ENCODE peak calls at places on chromosomes 13 and 19, in four cellular contexts. I is upper lobe of right lung, Y is small intestine, D is psoas muscle. P is an unnamed sample.

GRCh38 chr19:4375620-4376228 is 24.6 kb downstream of the SH3GL1 start:
- DNase-seq in Y (peak; percentile 38), D (no peak), I (no peak), P (no peak)

GRCh38 chr19:40356681-40357595 is 8.4 kb downstream of the PLD3 start:
- DNase-seq in D (no peak), I (no peak), Y (no peak), P (no peak)

GRCh38 chr19:48400018-48400742 is 6.7 kb downstream of the GRIN2D start:
- DNase-seq in I (no peak), D (peak; percentile 76), Y (peak; percentile 53), P (no peak)

GRCh38 chr13:105537113-105537512 is 998.3 kb downstream of the EFNB2 start:
- DNase-seq in I (no peak), D (no peak), Y (no peak), P (no peak)

GRCh38 chr13:73090116-73090811 is 31.5 kb downstream of the KLF5 start:
- DNase-seq in D (no peak), Y (peak; percentile 94), I (no peak), P (no peak)

GRCh38 chr13:101053289-101053688 is 363.0 kb downstream of the NALCN start:
- DNase-seq in Y (no peak), D (no peak), I (no peak), P (no peak)

GRCh38 chr13:73851104-73851503 is 283.1 kb downstream of the KLF12 start:
- DNase-seq in I (no peak), Y (no peak), D (no peak), P (no peak)

GRCh38 chr13:93502987-93503386 is 276.4 kb downstream of the GPC6 start:
- DNase-seq in I (no peak), D (no peak), Y (no peak), P (no peak)

GRCh38 chr13:48501705-48502104 is 31.2 kb downstream of the RCBTB2 start:
- DNase-seq in D (no peak), I (no peak), Y (no peak), P (no peak)

GRCh38 chr13:33125821-33126570 is 109.8 kb downstream of the KL start:
- DNase-seq in D (peak; percentile 80), Y (peak; percentile 70), I (no peak), P (peak; percentile 30)

GRCh38 chr19:27822336-27822735 is 1390.6 kb downstream of the UQCRFS1 start:
- DNase-seq in D (no peak), Y (no peak), I (no peak), P (no peak)

GRCh38 chr19:1125601-1126533 is 22.1 kb downstream of the GPX4 start:
- DNase-seq in I (no peak), Y (no peak), D (no peak), P (no peak)

GRCh38 chr19:19672816-19673215 is 4.2 kb downstream of the ZNF101 start:
- DNase-seq in D (no peak), Y (no peak), I (no peak), P (no peak)

GRCh38 chr19:19668230-19669012 is at the start of gene ZNF101:
- DNase-seq in I (peak; percentile 97), D (peak; percentile 95), Y (peak; percentile 95), P (peak; percentile 64)

GRCh38 chr19:19674315-19674714 is 5.7 kb downstream of the ZNF101 start:
- DNase-seq in Y (no peak), I (no peak), D (no peak), P (no peak)

GRCh38 chr19:19670070-19670551 is 1.5 kb downstream of the ZNF101 start:
- DNase-seq in Y (no peak), D (no peak), I (no peak), P (no peak)
- H3K4me3 ChIP-seq in Y (no peak overlapping the region), D (no peak overlapping the region), I (peak overlapping the region; percentile 96), P (peak overlapping the region; percentile 99)

DNA sequence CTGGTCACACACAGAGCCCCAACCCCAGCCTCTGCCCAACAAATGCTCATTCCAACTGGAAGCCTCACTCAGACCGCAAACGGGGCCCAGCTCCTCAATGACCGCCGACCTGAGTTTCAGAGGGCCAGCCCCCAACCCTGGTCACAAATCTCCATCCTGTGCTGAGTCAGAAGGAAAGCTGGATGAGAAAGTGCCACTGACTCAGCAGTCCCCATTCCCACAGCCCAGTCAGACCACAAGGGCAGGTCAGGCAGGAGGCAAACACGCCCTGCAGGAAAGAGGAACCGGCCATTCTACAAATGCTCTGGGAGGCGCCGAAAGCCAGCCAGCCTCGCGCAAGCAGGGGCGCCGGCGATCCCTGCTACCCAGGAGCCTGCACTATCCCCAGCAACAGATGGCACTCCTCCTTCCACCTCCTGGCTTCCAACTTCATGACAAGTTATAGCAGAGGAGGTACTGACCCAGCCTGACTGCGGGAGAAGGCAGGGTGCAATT is 14.1 kb upstream of the PRKD2 start:
- DNase-seq in D (peak; percentile 72), Y (no peak), I (peak; percentile 71), P (no peak)
- H3K27ac ChIP-seq in D (no peak overlapping the region), Y (no peak overlapping the region), I (no peak overlapping the region), P (no peak overlapping the region)

GRCh38 chr19:49470615-49470978 is 3.4 kb upstream of the FLT3LG start:
- DNase-seq in I (no peak), D (peak; percentile 62), Y (no peak), P (no peak)
- H3K4me3 ChIP-seq in I (no peak overlapping the region), D (no peak overlapping the region), Y (no peak overlapping the region), P (no peak overlapping the region)

DNA sequence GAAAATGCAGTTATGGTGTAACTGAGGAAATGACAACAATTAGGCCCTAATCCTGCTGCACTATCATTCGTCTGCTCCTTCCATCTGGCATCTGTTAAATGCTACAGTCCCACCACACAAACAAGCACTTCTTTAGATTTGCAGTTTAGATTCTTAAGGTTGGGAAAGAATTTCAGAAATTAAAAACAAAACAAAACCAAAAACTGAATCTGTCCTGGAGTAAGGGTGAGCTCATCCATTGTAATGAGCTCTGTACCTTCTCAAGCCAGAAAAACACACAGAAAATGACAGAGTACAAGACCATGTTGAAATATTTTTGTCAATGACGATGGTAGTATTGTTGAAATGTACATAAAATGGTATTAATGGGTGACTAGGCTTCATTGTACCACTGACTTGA is 28.3 kb downstream of the SMAD9 start:
- DNase-seq in D (no peak), Y (no peak), I (no peak), P (no peak)
- H3K27ac ChIP-seq in D (no peak overlapping the region), Y (no peak overlapping the region), I (no peak overlapping the region), P (no peak overlapping the region)

DNA sequence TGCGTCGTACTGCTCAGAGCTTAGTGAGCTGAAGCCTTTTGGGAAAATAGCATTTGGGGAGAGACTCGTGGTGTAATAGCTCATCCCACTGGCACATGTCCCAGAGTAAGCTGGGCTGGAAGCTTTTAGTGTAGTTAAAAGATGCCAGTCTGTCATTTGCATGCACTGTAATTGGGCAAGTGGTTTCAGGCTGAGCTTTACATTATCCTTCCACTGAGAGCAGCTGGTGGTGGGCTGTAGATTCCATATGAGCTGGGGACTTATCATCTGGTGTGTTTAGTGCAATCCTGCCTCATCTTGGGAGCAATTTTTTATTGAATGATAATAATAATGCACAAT is 69.9 kb downstream of the LRCH1 start:
- DNase-seq in I (no peak), Y (no peak), D (no peak), P (no peak)
- H3K4me3 ChIP-seq in I (no peak overlapping the region), Y (no peak overlapping the region), D (no peak overlapping the region), P (no peak overlapping the region)

GRCh38 chr13:82740442-82740841 is 1141.8 kb downstream of the SLITRK1 start:
- DNase-seq in I (no peak), D (no peak), Y (no peak), P (no peak)

DNA sequence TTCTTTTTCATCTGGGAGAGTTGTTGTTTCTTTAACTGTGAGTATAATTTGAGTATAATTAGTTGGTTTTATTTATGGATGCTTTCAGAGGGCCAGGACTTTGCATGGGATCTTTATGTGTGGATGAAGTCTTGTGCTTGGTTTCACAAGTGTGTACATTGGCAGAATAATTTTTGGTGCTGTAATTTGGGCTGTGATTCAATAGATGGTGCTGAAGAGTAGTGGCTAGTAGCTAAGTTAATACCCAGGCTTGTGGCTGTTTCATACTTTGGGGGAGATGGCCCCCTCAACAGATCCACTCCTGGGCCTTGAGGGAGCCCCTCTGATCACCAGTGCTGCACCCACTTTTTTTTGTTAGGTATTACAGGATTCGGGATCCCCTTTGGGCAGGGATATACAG is 1142.4 kb downstream of the SLITRK1 start:
- DNase-seq in Y (no peak), D (no peak), I (no peak), P (no peak)
- H3K27ac ChIP-seq in Y (no peak overlapping the region), D (no peak overlapping the region), I (no peak overlapping the region), P (no peak overlapping the region)

DNA sequence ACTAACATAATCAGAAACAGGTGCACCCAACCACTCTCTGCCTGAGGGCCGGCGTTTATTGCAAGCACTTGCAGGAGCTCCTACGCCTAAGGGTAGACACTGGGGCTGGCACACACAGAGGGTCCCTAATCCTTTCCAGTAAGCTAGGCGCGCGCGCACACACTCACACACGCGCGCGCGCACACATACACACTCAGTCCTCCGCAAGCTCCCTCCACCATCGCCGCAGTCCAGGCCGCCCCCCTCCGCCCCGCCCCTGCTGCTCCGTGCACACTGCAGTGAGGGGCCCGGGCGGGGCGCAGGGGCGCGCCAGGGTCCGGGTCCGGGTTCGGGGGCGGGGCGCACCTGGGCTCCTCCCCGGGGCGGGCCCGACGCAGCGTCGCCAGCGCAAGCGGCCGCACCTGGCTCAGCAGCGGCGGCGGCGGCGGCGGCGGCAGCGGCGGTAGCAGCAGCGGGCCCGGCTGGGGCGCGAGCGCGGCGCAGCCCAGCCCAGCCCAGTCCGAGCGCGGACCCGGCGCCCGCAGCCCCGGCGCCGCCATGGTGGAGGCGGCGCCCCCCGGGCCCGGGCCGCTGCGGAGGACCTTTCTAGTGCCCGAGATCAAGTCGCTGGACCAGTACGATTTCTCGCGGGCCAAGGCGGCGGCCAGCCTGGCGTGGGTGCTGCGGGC is at the start of gene CAMSAP3:
- DNase-seq in I (peak; percentile 85), Y (peak; percentile 70), D (no peak), P (no peak)
- H3K4me3 ChIP-seq in I (peak within 1 kb of the TSS; percentile 53), Y (peak within 1 kb of the TSS; percentile 61), D (peak within 1 kb of the TSS; percentile 36), P (peak within 1 kb of the TSS; percentile 9)

DNA sequence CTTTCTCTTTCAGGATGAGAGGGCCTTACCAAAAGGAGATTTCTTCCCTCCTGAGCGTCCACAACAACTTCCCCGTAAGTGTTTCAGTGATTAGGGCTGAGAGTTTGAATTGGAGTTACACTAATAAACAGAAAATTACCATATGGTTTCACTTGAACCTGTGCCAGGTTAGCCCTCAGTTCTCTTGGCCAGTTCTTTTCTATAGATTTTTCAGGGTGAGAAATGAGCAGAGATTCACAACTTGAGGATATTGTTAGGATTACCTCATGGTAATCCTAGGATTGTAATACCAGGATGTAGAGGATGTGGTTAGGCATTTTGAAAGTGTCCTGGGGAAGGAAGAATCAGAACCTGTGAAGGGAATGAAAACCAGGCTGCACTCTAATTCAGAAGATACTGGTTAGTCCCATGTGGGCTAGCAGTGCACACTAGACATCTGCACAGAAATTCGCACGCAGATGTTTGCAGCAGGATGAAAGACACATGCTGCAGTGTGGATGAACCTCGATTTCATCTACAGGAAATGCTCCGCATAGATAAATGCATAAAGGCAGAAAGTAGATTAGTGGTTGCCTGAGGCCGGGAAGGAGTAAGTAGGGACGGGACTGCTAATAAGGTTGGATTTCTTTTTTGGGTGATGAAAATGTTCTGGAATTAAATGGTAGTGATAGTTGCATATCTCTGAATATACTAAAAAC is 24.1 kb downstream of the HNRNPM start:
- DNase-seq in Y (no peak), I (no peak), D (no peak), P (no peak)
- H3K27ac ChIP-seq in Y (no peak overlapping the region), I (no peak overlapping the region), D (no peak overlapping the region), P (no peak overlapping the region)